ENCODE peak calls at places on chromosomes 12 and 14, in eight cellular contexts. One of them, this sample, is unnamed.

GRCh38 chr14:92789457-92790089 is 4.5 kb upstream of the GOLGA5 start:
- DNase-seq in upper lobe of right lung: no peak
- DNase-seq in NCI-H345: no peak
- DNase-seq in stromal cell of bone marrow: no peak
- DNase-seq in sigmoid colon: no peak
- DNase-seq in NCI-H774: no peak
- DNase-seq in ELR: peak; percentile 53
- DNase-seq in AG09319: no peak
- DNase-seq in this sample: no peak

GRCh38 chr14:67934087-67934486 is 114.5 kb downstream of the RAD51B start:
- DNase-seq in upper lobe of right lung: no peak
- DNase-seq in NCI-H345: peak; percentile 61
- DNase-seq in stromal cell of bone marrow: peak; percentile 75
- DNase-seq in sigmoid colon: no peak
- DNase-seq in NCI-H774: peak; percentile 46
- DNase-seq in ELR: peak; percentile 84
- DNase-seq in AG09319: peak; percentile 66
- DNase-seq in this sample: peak; percentile 65

GRCh38 chr14:74698894-74699293 is 14.0 kb downstream of the AREL1 start:
- DNase-seq in upper lobe of right lung: no peak
- DNase-seq in NCI-H345: no peak
- DNase-seq in stromal cell of bone marrow: no peak
- DNase-seq in sigmoid colon: no peak
- DNase-seq in NCI-H774: no peak
- DNase-seq in ELR: no peak
- DNase-seq in AG09319: no peak
- DNase-seq in this sample: no peak

GRCh38 chr12:76318773-76319594 is 29.2 kb downstream of the BBS10 start:
- DNase-seq in upper lobe of right lung: no peak
- DNase-seq in NCI-H345: no peak
- DNase-seq in stromal cell of bone marrow: no peak
- DNase-seq in sigmoid colon: no peak
- DNase-seq in NCI-H774: no peak
- DNase-seq in ELR: peak; percentile 36
- DNase-seq in AG09319: no peak
- DNase-seq in this sample: peak; percentile 81

GRCh38 chr12:104011265-104011664 is 38.7 kb downstream of the GLT8D2 start:
- DNase-seq in upper lobe of right lung: no peak
- DNase-seq in NCI-H345: no peak
- DNase-seq in stromal cell of bone marrow: peak; percentile 84
- DNase-seq in sigmoid colon: no peak
- DNase-seq in NCI-H774: no peak
- DNase-seq in ELR: peak; percentile 93
- DNase-seq in AG09319: peak; percentile 75
- DNase-seq in this sample: peak; percentile 51

GRCh38 chr14:33081259-33081658 is 142.6 kb downstream of the NPAS3 start:
- DNase-seq in upper lobe of right lung: no peak
- DNase-seq in NCI-H345: peak; percentile 10
- DNase-seq in stromal cell of bone marrow: no peak
- DNase-seq in sigmoid colon: no peak
- DNase-seq in NCI-H774: peak; percentile 38
- DNase-seq in ELR: no peak
- DNase-seq in AG09319: no peak
- DNase-seq in this sample: no peak

GRCh38 chr14:51652168-51653095 is 722 bp downstream of the FRMD6 start:
- DNase-seq in upper lobe of right lung: no peak
- DNase-seq in NCI-H345: peak; percentile 70
- DNase-seq in stromal cell of bone marrow: no peak
- DNase-seq in sigmoid colon: peak; percentile 76
- DNase-seq in NCI-H774: no peak
- DNase-seq in ELR: peak; percentile 46
- DNase-seq in AG09319: no peak
- DNase-seq in this sample: no peak

GRCh38 chr12:4881665-4882064 is 28.0 kb upstream of the KCNA1 start:
- DNase-seq in upper lobe of right lung: no peak
- DNase-seq in NCI-H345: no peak
- DNase-seq in stromal cell of bone marrow: no peak
- DNase-seq in sigmoid colon: no peak
- DNase-seq in NCI-H774: no peak
- DNase-seq in ELR: no peak
- DNase-seq in AG09319: no peak
- DNase-seq in this sample: no peak

GRCh38 chr12:47820631-47821345 is 1.1 kb upstream of the HDAC7 start:
- DNase-seq in upper lobe of right lung: peak; percentile 84
- DNase-seq in NCI-H345: no peak
- DNase-seq in stromal cell of bone marrow: peak; percentile 95
- DNase-seq in sigmoid colon: peak; percentile 97
- DNase-seq in NCI-H774: no peak
- DNase-seq in ELR: peak; percentile 97
- DNase-seq in AG09319: peak; percentile 88
- DNase-seq in this sample: peak; percentile 93

GRCh38 chr14:29773990-29774389 is 153.7 kb downstream of the PRKD1 start:
- DNase-seq in upper lobe of right lung: no peak
- DNase-seq in NCI-H345: peak; percentile 67
- DNase-seq in stromal cell of bone marrow: no peak
- DNase-seq in sigmoid colon: no peak
- DNase-seq in NCI-H774: peak; percentile 42
- DNase-seq in ELR: no peak
- DNase-seq in AG09319: no peak
- DNase-seq in this sample: no peak

GRCh38 chr14:75450381-75451276 is 22.8 kb downstream of the JDP2 start:
- DNase-seq in upper lobe of right lung: no peak
- DNase-seq in NCI-H345: no peak
- DNase-seq in stromal cell of bone marrow: no peak
- DNase-seq in sigmoid colon: peak; percentile 84
- DNase-seq in NCI-H774: peak; percentile 33
- DNase-seq in ELR: peak; percentile 7
- DNase-seq in AG09319: no peak
- DNase-seq in this sample: no peak

GRCh38 chr14:103735815-103736545 is 20.4 kb downstream of the ZFYVE21 start:
- DNase-seq in upper lobe of right lung: peak; percentile 61
- DNase-seq in NCI-H345: no peak
- DNase-seq in stromal cell of bone marrow: no peak
- DNase-seq in sigmoid colon: peak; percentile 59
- DNase-seq in NCI-H774: no peak
- DNase-seq in ELR: no peak
- DNase-seq in AG09319: no peak
- DNase-seq in this sample: no peak

GRCh38 chr12:1877169-1877878 is 41.1 kb downstream of the CACNA2D4 start:
- DNase-seq in upper lobe of right lung: no peak
- DNase-seq in NCI-H345: no peak
- DNase-seq in stromal cell of bone marrow: no peak
- DNase-seq in sigmoid colon: no peak
- DNase-seq in NCI-H774: no peak
- DNase-seq in ELR: no peak
- DNase-seq in AG09319: no peak
- DNase-seq in this sample: no peak

GRCh38 chr14:57574617-57575288 is 81.1 kb upstream of the CCDC198 start:
- DNase-seq in upper lobe of right lung: no peak
- DNase-seq in NCI-H345: no peak
- DNase-seq in stromal cell of bone marrow: no peak
- DNase-seq in sigmoid colon: no peak
- DNase-seq in NCI-H774: no peak
- DNase-seq in ELR: peak; percentile 6
- DNase-seq in AG09319: no peak
- DNase-seq in this sample: no peak

GRCh38 chr12:89636776-89637160 is 71.9 kb downstream of the ATP2B1 start:
- DNase-seq in upper lobe of right lung: no peak
- DNase-seq in NCI-H345: no peak
- DNase-seq in stromal cell of bone marrow: no peak
- DNase-seq in sigmoid colon: no peak
- DNase-seq in NCI-H774: no peak
- DNase-seq in ELR: peak; percentile 60
- DNase-seq in AG09319: no peak
- DNase-seq in this sample: no peak